ENCODE peak calls at places on chromosomes 16 and 17, in ten cellular contexts. W, I, A, E, S, Y, X, B, U and N are unnamed samples.

GRCh38 chr17:40345161-40346034 is 19.1 kb downstream of the GJD3 start:
- DNase-seq in W (peak; percentile 64), I (no peak), A (peak; percentile 84), E (no peak), S (no peak), Y (peak; percentile 87), X (peak; percentile 91), B (peak; percentile 72), U (peak; percentile 71), N (no peak)

GRCh38 chr17:19389386-19389785 is 2.4 kb upstream of the MFAP4 start:
- DNase-seq in W (no peak), I (no peak), A (no peak), E (no peak), S (no peak), Y (no peak), X (peak; percentile 4), B (no peak), U (no peak), N (no peak)

GRCh38 chr17:11412653-11413052 is 171.6 kb downstream of the SHISA6 start:
- DNase-seq in W (no peak), I (no peak), A (no peak), E (no peak), S (no peak), Y (no peak), X (peak; percentile 39), B (no peak), U (no peak), N (no peak)

GRCh38 chr16:53629151-53629550 is 74.5 kb downstream of the RPGRIP1L start:
- DNase-seq in W (no peak), I (no peak), A (no peak), E (no peak), S (no peak), Y (no peak), X (no peak), B (no peak), U (no peak), N (no peak)

GRCh38 chr16:12750554-12750918 is 53.2 kb downstream of the CPPED1 start:
- DNase-seq in W (no peak), I (no peak), A (no peak), E (no peak), S (no peak), Y (no peak), X (no peak), B (no peak), U (no peak), N (no peak)

GRCh38 chr16:57591086-57591869 is 37.2 kb upstream of the ADGRG1 start:
- DNase-seq in W (peak; percentile 59), I (peak; percentile 46), A (peak; percentile 68), E (no peak), S (peak; percentile 74), Y (peak; percentile 86), X (peak; percentile 76), B (peak; percentile 67), U (peak; percentile 43), N (peak; percentile 59)

GRCh38 chr16:1533443-1533951 is at the start of gene TMEM204:
- DNase-seq in W (no peak), I (no peak), A (peak; percentile 86), E (no peak), S (peak; percentile 53), Y (no peak), X (peak; percentile 59), B (no peak), U (peak; percentile 66), N (no peak)

GRCh38 chr17:47816111-47816735 is 5.4 kb downstream of the OSBPL7 start:
- DNase-seq in W (no peak), I (no peak), A (no peak), E (no peak), S (no peak), Y (no peak), X (no peak), B (no peak), U (no peak), N (no peak)

GRCh38 chr17:66172144-66172543 is 19.8 kb downstream of the CEP112 start:
- DNase-seq in W (no peak), I (no peak), A (no peak), E (no peak), S (no peak), Y (no peak), X (no peak), B (no peak), U (no peak), N (no peak)
- H3K27ac ChIP-seq in W (no peak overlapping the region), I (no peak overlapping the region), A (peak overlapping the region; percentile 68), E (no peak overlapping the region), S (no peak overlapping the region), Y (peak overlapping the region; percentile 59), X (no peak overlapping the region), B (no peak overlapping the region), U (no peak overlapping the region), N (no peak overlapping the region)

GRCh38 chr17:38967290-38967738 is at the start of gene FBXO47:
- DNase-seq in W (peak; percentile 87), I (peak; percentile 76), A (peak; percentile 94), E (no peak), S (peak; percentile 46), Y (peak; percentile 64), X (peak; percentile 86), B (peak; percentile 46), U (peak; percentile 93), N (peak; percentile 86)
- H3K27ac ChIP-seq in W (peak within 1 kb of the TSS; percentile 64), I (peak within 1 kb of the TSS; percentile 42), A (peak within 1 kb of the TSS; percentile 85), E (no peak within 1 kb of the TSS), S (no peak within 1 kb of the TSS), Y (no peak within 1 kb of the TSS), X (peak within 1 kb of the TSS; percentile 56), B (no peak within 1 kb of the TSS), U (peak within 1 kb of the TSS; percentile 55), N (peak within 1 kb of the TSS; percentile 93)

DNA sequence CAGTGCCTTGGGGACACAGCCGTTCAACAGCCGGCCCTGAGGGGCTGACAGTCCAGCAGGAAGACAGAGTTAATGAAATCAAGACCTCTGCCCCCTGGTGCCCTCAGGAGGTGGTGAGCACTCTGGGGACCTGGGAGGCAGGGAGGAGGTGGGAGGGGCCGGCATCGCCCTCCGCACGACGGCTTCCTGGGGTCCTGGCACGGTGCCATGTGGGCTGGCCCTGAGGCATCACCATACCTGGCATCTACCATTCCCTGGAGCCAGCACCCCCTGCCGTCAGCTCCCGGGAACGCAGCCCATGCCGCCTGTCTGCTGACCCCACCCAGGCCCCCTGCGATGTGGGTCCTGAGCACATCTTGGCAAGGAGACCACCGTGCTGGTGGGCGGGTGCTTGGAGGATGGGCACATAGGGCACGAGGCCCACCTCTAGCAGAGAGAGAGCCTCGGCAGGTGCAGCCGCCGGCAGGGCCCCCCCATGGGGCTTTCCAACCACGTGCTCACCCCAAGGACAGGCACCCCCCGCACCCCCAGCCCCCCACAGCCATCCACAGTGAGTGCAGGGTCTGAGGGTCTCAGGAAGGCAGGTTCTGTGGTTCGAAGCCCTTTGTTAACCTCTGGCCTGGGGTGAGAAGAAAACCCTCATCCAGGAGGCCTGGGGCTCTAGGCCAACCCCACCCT is 52.5 kb downstream of the ZFPM1 start:
- DNase-seq in W (no peak), I (peak; percentile 62), A (no peak), E (peak; percentile 13), S (no peak), Y (peak; percentile 64), X (peak; percentile 89), B (no peak), U (peak; percentile 62), N (no peak)
- H3K27ac ChIP-seq in W (no peak overlapping the region), I (no peak overlapping the region), A (no peak overlapping the region), E (no peak overlapping the region), S (no peak overlapping the region), Y (no peak overlapping the region), X (peak overlapping the region; percentile 71), B (no peak overlapping the region), U (no peak overlapping the region), N (no peak overlapping the region)

GRCh38 chr16:79758615-79759346 is 158.2 kb upstream of the MAF start:
- DNase-seq in W (peak; percentile 28), I (no peak), A (no peak), E (no peak), S (peak; percentile 76), Y (no peak), X (no peak), B (no peak), U (no peak), N (no peak)

GRCh38 chr16:79764415-79765149 is 164.0 kb upstream of the MAF start:
- DNase-seq in W (no peak), I (no peak), A (no peak), E (no peak), S (no peak), Y (no peak), X (no peak), B (no peak), U (no peak), N (no peak)

GRCh38 chr16:79757968-79758367 is 157.4 kb upstream of the MAF start:
- DNase-seq in W (no peak), I (no peak), A (no peak), E (no peak), S (no peak), Y (no peak), X (no peak), B (no peak), U (no peak), N (no peak)

GRCh38 chr16:79757163-79757562 is 156.6 kb upstream of the MAF start:
- DNase-seq in W (no peak), I (no peak), A (no peak), E (no peak), S (no peak), Y (no peak), X (no peak), B (no peak), U (no peak), N (no peak)

DNA sequence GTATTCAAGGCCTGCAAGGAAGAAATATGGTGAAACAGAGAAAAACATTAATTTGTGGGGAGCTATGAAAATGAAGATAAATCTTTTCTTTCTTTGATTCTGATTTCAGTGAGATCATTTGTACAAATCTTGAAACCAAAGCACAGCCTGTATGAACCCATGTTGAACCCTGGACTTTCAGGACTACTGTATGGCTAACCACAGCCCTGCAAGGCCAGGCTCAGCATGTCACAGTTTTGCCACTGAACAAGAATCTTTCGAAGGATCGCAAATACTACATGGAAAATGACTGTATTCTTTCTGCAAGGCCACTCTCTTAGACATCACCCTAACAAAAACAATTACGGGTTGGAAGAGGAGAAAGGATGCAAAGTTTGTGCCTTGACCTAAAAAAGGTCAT is 161.7 kb upstream of the MAF start:
- DNase-seq in W (no peak), I (no peak), A (no peak), E (no peak), S (no peak), Y (no peak), X (no peak), B (no peak), U (no peak), N (no peak)
- H3K27ac ChIP-seq in W (no peak overlapping the region), I (no peak overlapping the region), A (no peak overlapping the region), E (no peak overlapping the region), S (no peak overlapping the region), Y (no peak overlapping the region), X (no peak overlapping the region), B (no peak overlapping the region), U (no peak overlapping the region), N (no peak overlapping the region)

GRCh38 chr16:29837833-29838232 is 17.6 kb downstream of the MVP start:
- DNase-seq in W (no peak), I (no peak), A (no peak), E (no peak), S (no peak), Y (no peak), X (no peak), B (no peak), U (no peak), N (no peak)
- H3K27ac ChIP-seq in W (no peak overlapping the region), I (no peak overlapping the region), A (no peak overlapping the region), E (no peak overlapping the region), S (no peak overlapping the region), Y (no peak overlapping the region), X (no peak overlapping the region), B (no peak overlapping the region), U (no peak overlapping the region), N (no peak overlapping the region)

DNA sequence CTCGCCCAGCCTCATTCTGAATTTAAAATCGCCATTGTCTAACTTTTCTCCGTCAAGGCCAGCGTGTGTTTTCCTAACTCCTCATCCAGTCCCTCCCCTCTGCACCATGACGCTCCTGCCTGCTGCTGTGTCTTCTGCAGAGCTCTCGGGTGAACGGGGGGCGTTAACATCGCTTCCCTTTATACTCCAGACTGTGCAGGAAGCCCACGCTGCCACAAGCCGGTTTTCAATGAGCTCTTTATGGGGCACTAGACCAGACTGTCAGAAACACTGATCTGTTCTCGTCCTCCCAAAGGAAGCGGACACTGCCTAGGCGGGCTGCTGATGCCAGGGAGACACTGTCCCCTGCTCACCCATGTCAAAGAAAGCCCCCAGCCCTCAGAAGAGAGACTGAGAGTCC is 13.3 kb downstream of the AANAT start:
- DNase-seq in W (no peak), I (no peak), A (no peak), E (no peak), S (no peak), Y (peak; percentile 46), X (no peak), B (peak; percentile 38), U (peak; percentile 55), N (peak; percentile 40)
- H3K27ac ChIP-seq in W (no peak overlapping the region), I (no peak overlapping the region), A (peak overlapping the region; percentile 38), E (no peak overlapping the region), S (no peak overlapping the region), Y (peak overlapping the region; percentile 81), X (peak overlapping the region; percentile 70), B (peak overlapping the region; percentile 27), U (peak overlapping the region; percentile 77), N (peak overlapping the region; percentile 80)